ENCODE peak calls at places on chromosome 18, in seven cellular contexts. A is upper lobe of right lung, T is H9, I is tibial artery, W is pancreas, U is fibroblast of lung, Y is prostate gland. F is an unnamed sample.

GRCh38 chr18:10202947-10203346 is 251.5 kb upstream of the APCDD1 start:
- DNase-seq in W (no peak), Y (no peak), A (no peak), T (no peak), U (no peak), I (no peak), F (no peak)

GRCh38 chr18:58638446-58638845 is 9.6 kb upstream of the ALPK2 start:
- DNase-seq in I (no peak), Y (no peak), A (no peak), W (no peak), T (no peak), U (peak; percentile 80), F (no peak)

GRCh38 chr18:7941533-7941932 is 374.4 kb downstream of the PTPRM start:
- DNase-seq in W (peak; percentile 88), Y (peak; percentile 99), U (no peak), T (no peak), A (peak; percentile 71), I (no peak), F (peak; percentile 55)

GRCh38 chr18:41391616-41392610 is 563.1 kb upstream of the PIK3C3 start:
- DNase-seq in T (peak; percentile 74), W (peak; percentile 16), I (no peak), U (peak; percentile 73), Y (peak; percentile 33), A (peak; percentile 69), F (peak; percentile 28)

GRCh38 chr18:61892683-61893303 is at the start of gene RNF152:
- DNase-seq in Y (peak; percentile 28), W (peak; percentile 33), A (peak; percentile 63), U (peak; percentile 23), T (peak; percentile 70), I (peak; percentile 79), F (peak; percentile 59)

GRCh38 chr18:33201509-33201926 is 239.0 kb downstream of the CCDC178 start:
- DNase-seq in I (no peak), Y (no peak), T (peak; percentile 64), W (no peak), A (no peak), U (peak; percentile 39), F (no peak)

GRCh38 chr18:26438980-26439379 is 109.4 kb downstream of the KCTD1 start:
- DNase-seq in T (no peak), I (no peak), A (no peak), W (no peak), Y (no peak), U (no peak), F (no peak)

GRCh38 chr18:54825626-54826344 is 2.5 kb upstream of the RAB27B start:
- DNase-seq in I (no peak), T (no peak), Y (no peak), W (no peak), A (no peak), U (no peak), F (no peak)

GRCh38 chr18:74489631-74490030 is 6.5 kb upstream of the CNDP2 start:
- DNase-seq in W (no peak), Y (no peak), A (no peak), I (no peak), U (peak; percentile 88), T (no peak), F (no peak)

DNA sequence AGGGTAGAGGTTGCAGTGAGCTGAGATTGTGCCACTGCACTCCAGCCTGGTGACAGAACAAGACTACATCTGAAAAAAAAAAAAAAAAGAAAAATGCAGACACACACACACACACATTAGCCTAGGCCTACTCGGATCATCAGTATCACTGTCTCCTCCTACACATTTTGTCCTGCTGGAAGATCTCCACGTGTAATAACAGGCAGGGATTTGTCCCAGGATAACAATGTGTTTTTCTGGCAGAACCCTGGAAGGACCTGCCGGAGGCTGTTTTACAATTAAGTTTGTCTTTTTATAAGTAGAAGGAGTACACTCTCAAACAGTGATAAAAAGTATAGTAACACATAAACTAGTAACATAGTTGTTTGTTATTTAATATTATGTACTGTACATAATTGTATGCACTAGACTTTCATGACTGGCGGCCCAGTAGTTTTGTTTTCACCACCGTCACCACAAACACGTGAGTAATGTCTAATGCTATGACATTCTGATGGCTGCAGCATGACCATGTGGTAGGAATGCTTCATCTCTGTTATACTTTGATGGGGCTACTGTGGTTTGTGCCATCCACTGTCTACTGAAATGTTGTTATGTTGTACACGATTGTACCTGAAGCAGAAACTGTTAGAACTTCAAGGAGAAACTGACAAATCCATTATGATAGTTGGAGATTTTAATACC is 130.6 kb downstream of the ATP9B start:
- DNase-seq in W (no peak), A (no peak), Y (peak; percentile 40), T (no peak), I (no peak), U (peak; percentile 66), F (no peak)
- TF ChIP-seq CTCF in W (no peak), A (no peak), Y (no peak), T (no peak), I (no peak), U (no peak), F (no peak)

GRCh38 chr18:12838178-12838634 is 45.8 kb downstream of the PTPN2 start:
- DNase-seq in U (peak; percentile 92), T (no peak), I (no peak), Y (peak; percentile 68), W (peak; percentile 60), A (peak; percentile 80), F (peak; percentile 82)
- H3K4me1 ChIP-seq in U (peaks cover 10% of the 10 kb centered on the region), T (peaks cover 4% of the 10 kb centered on the region), I (peaks cover 14% of the 10 kb centered on the region), Y (no peaks in the 10 kb centered on the region), W (peaks cover 22% of the 10 kb centered on the region), A (peaks cover 36% of the 10 kb centered on the region), F (peaks cover 16% of the 10 kb centered on the region)

GRCh38 chr18:14979875-14980274 is 231.9 kb downstream of the ANKRD30B start:
- DNase-seq in W (no peak), I (no peak), U (no peak), Y (no peak), A (no peak), T (no peak), F (no peak)
- H3K9me3 ChIP-seq in W (no peaks in the 10 kb centered on the region), I (no peaks in the 10 kb centered on the region), U (no peaks in the 10 kb centered on the region), Y (no peaks in the 10 kb centered on the region), A (no peaks in the 10 kb centered on the region), T (peaks cover 60% of the 10 kb centered on the region), F (no peaks in the 10 kb centered on the region)

DNA sequence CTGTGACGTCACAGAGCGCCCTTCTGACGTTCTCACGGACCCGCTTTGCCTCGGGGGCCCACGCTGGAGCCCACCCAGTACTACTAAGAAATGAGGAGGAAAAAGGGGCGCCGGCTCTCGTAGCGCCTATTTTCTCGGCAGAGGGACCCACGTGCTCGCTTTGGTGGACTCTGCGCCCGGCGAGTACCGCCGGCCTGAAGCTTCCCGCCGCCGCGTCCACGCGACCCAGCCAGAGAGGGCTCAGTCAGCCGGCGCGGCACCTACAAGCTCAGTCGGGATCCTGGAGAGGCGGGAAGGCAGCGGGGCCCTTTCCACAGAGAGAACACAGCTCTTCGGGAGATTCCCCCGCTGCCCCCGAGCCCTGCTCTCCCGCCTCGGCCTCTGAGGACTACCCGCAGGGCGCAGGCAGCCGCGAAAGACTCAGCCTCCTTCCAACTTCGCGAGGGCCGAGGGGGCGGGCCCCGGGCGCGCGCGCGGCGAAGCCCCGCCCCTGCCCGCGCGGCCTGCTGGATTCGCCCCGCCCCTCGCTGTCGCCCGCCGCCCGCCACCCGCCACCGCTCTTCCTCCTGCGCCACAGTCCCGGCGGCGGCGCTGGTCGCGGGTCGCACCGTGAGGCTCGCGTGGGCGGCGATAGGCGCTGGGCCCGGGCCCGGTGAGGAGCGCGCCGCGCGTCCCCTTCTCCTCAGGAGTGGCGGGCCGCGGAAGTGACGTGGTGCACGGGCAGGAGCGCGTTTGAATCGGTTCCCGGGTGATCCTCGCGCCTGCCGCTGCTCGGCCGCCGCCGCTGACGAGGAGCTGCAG is at the start of gene SMCHD1:
- DNase-seq in U (peak; percentile 78), I (peak; percentile 93), Y (peak; percentile 88), W (peak; percentile 91), T (peak; percentile 78), A (peak; percentile 97), F (peak; percentile 88)
- TF ChIP-seq CTCF in U (no peak), I (no peak), Y (no peak), W (no peak), T (no peak), A (no peak), F (no peak)